ENCODE peak calls at places on chromosomes 6 and 20, in eight cellular contexts. One of them, this sample, is unnamed.
A peak's percentile ranks its signal among the peaks of the same experiment; 100 is the strongest.

GRCh38 chr6:158621694-158622544 is 22.6 kb downstream of the DYNLT1 start:
- DNase-seq in fibroblast of lung: no peak
- DNase-seq in mammary epithelial cell: no peak
- DNase-seq in neural progenitor cell: no peak
- DNase-seq in GM23248: no peak
- DNase-seq in H1: peak; percentile 28
- DNase-seq in astrocyte: no peak
- DNase-seq in HepG2: no peak
- DNase-seq in this sample: no peak

GRCh38 chr6:142395768-142396231 is 94.0 kb downstream of the ADGRG6 start:
- DNase-seq in HepG2: no peak
- DNase-seq in mammary epithelial cell: no peak
- DNase-seq in astrocyte: peak; percentile 71
- DNase-seq in neural progenitor cell: no peak
- DNase-seq in fibroblast of lung: no peak
- DNase-seq in GM23248: no peak
- DNase-seq in H1: no peak
- DNase-seq in this sample: peak; percentile 27

GRCh38 chr20:48523191-48523757 is 304.5 kb downstream of the PREX1 start:
- DNase-seq in fibroblast of lung: peak; percentile 57
- DNase-seq in HepG2: peak; percentile 82
- DNase-seq in astrocyte: peak; percentile 65
- DNase-seq in GM23248: peak; percentile 69
- DNase-seq in neural progenitor cell: peak; percentile 95
- DNase-seq in mammary epithelial cell: peak; percentile 47
- DNase-seq in H1: peak; percentile 53
- DNase-seq in this sample: peak; percentile 74

GRCh38 chr20:16405254-16405653 is 168.0 kb downstream of the KIF16B start:
- DNase-seq in fibroblast of lung: no peak
- DNase-seq in HepG2: no peak
- DNase-seq in H1: no peak
- DNase-seq in neural progenitor cell: no peak
- DNase-seq in astrocyte: no peak
- DNase-seq in GM23248: no peak
- DNase-seq in mammary epithelial cell: no peak
- DNase-seq in this sample: no peak

GRCh38 chr20:19712737-19713260 is 45.3 kb upstream of the RIN2 start:
- DNase-seq in fibroblast of lung: peak; percentile 82
- DNase-seq in H1: no peak
- DNase-seq in neural progenitor cell: no peak
- DNase-seq in astrocyte: no peak
- DNase-seq in mammary epithelial cell: no peak
- DNase-seq in HepG2: no peak
- DNase-seq in GM23248: no peak
- DNase-seq in this sample: no peak

GRCh38 chr20:407097-407952 is 774 bp upstream of the RBCK1 start:
- DNase-seq in GM23248: peak; percentile 88
- DNase-seq in mammary epithelial cell: peak; percentile 77
- DNase-seq in H1: peak; percentile 88
- DNase-seq in fibroblast of lung: peak; percentile 80
- DNase-seq in HepG2: peak; percentile 95
- DNase-seq in neural progenitor cell: peak; percentile 94
- DNase-seq in astrocyte: peak; percentile 51
- DNase-seq in this sample: peak; percentile 86

GRCh38 chr20:62888406-62888805 is 26.8 kb upstream of the TCFL5 start:
- DNase-seq in astrocyte: no peak
- DNase-seq in H1: no peak
- DNase-seq in HepG2: no peak
- DNase-seq in neural progenitor cell: no peak
- DNase-seq in mammary epithelial cell: no peak
- DNase-seq in fibroblast of lung: no peak
- DNase-seq in GM23248: no peak
- DNase-seq in this sample: no peak

GRCh38 chr20:61537721-61538480 is 285.8 kb downstream of the CDH4 start:
- DNase-seq in GM23248: no peak
- DNase-seq in H1: no peak
- DNase-seq in HepG2: no peak
- DNase-seq in astrocyte: no peak
- DNase-seq in mammary epithelial cell: no peak
- DNase-seq in fibroblast of lung: no peak
- DNase-seq in neural progenitor cell: peak; percentile 37
- DNase-seq in this sample: no peak

GRCh38 chr20:39893013-39893685 is 795.9 kb downstream of the MAFB start:
- DNase-seq in astrocyte: peak; percentile 82
- DNase-seq in mammary epithelial cell: peak; percentile 56
- DNase-seq in fibroblast of lung: peak; percentile 82
- DNase-seq in HepG2: no peak
- DNase-seq in GM23248: peak; percentile 79
- DNase-seq in H1: no peak
- DNase-seq in neural progenitor cell: no peak
- DNase-seq in this sample: peak; percentile 27

GRCh38 chr20:17485017-17485416 is 46.2 kb downstream of the BFSP1 start:
- DNase-seq in neural progenitor cell: no peak
- DNase-seq in GM23248: no peak
- DNase-seq in H1: no peak
- DNase-seq in HepG2: no peak
- DNase-seq in astrocyte: no peak
- DNase-seq in mammary epithelial cell: peak; percentile 82
- DNase-seq in fibroblast of lung: no peak
- DNase-seq in this sample: no peak

GRCh38 chr20:63132131-63132714 is 83.7 kb downstream of the YTHDF1 start:
- DNase-seq in HepG2: no peak
- DNase-seq in mammary epithelial cell: no peak
- DNase-seq in fibroblast of lung: no peak
- DNase-seq in neural progenitor cell: no peak
- DNase-seq in astrocyte: no peak
- DNase-seq in GM23248: no peak
- DNase-seq in H1: no peak
- DNase-seq in this sample: no peak

GRCh38 chr20:33733654-33734576 is 2.1 kb downstream of the ZNF341 start:
- DNase-seq in HepG2: peak; percentile 94
- DNase-seq in mammary epithelial cell: peak; percentile 31
- DNase-seq in GM23248: peak; percentile 84
- DNase-seq in astrocyte: peak; percentile 41
- DNase-seq in H1: peak; percentile 49
- DNase-seq in neural progenitor cell: no peak
- DNase-seq in fibroblast of lung: peak; percentile 64
- DNase-seq in this sample: peak; percentile 37

GRCh38 chr20:37571033-37571432 is 43.4 kb upstream of the BLCAP start:
- DNase-seq in GM23248: no peak
- DNase-seq in neural progenitor cell: no peak
- DNase-seq in fibroblast of lung: no peak
- DNase-seq in astrocyte: no peak
- DNase-seq in HepG2: no peak
- DNase-seq in H1: no peak
- DNase-seq in mammary epithelial cell: no peak
- DNase-seq in this sample: no peak

GRCh38 chr6:110874880-110875547 is 429 bp downstream of the AMD1 start:
- DNase-seq in GM23248: peak; percentile 68
- DNase-seq in HepG2: no peak
- DNase-seq in mammary epithelial cell: peak; percentile 51
- DNase-seq in fibroblast of lung: no peak
- DNase-seq in astrocyte: no peak
- DNase-seq in H1: no peak
- DNase-seq in neural progenitor cell: peak; percentile 51
- DNase-seq in this sample: peak; percentile 48

GRCh38 chr6:90890681-90891337 is 303.9 kb upstream of the MAP3K7 start:
- DNase-seq in neural progenitor cell: peak; percentile 51
- DNase-seq in fibroblast of lung: no peak
- DNase-seq in H1: no peak
- DNase-seq in mammary epithelial cell: no peak
- DNase-seq in HepG2: no peak
- DNase-seq in astrocyte: peak; percentile 2
- DNase-seq in GM23248: no peak
- DNase-seq in this sample: peak; percentile 71

GRCh38 chr6:147053311-147053921 is 150.8 kb upstream of the STXBP5 start:
- DNase-seq in fibroblast of lung: no peak
- DNase-seq in GM23248: no peak
- DNase-seq in astrocyte: no peak
- DNase-seq in mammary epithelial cell: peak; percentile 9
- DNase-seq in HepG2: no peak
- DNase-seq in H1: no peak
- DNase-seq in neural progenitor cell: peak; percentile 62
- DNase-seq in this sample: no peak

GRCh38 chr6:34035161-34035560 is 110.7 kb downstream of the GRM4 start:
- DNase-seq in mammary epithelial cell: no peak
- DNase-seq in astrocyte: no peak
- DNase-seq in HepG2: no peak
- DNase-seq in fibroblast of lung: no peak
- DNase-seq in neural progenitor cell: no peak
- DNase-seq in H1: no peak
- DNase-seq in GM23248: no peak
- DNase-seq in this sample: no peak

GRCh38 chr6:34031567-34032383 is 114.1 kb downstream of the GRM4 start:
- DNase-seq in mammary epithelial cell: no peak
- DNase-seq in HepG2: no peak
- DNase-seq in neural progenitor cell: no peak
- DNase-seq in H1: no peak
- DNase-seq in astrocyte: no peak
- DNase-seq in GM23248: no peak
- DNase-seq in fibroblast of lung: no peak
- DNase-seq in this sample: no peak

GRCh38 chr6:34035704-34036356 is 110.1 kb downstream of the GRM4 start:
- DNase-seq in fibroblast of lung: no peak
- DNase-seq in mammary epithelial cell: no peak
- DNase-seq in GM23248: no peak
- DNase-seq in neural progenitor cell: no peak
- DNase-seq in HepG2: no peak
- DNase-seq in astrocyte: no peak
- DNase-seq in H1: no peak
- DNase-seq in this sample: no peak

GRCh38 chr6:34030831-34031566 is 114.9 kb downstream of the GRM4 start:
- DNase-seq in astrocyte: no peak
- DNase-seq in H1: no peak
- DNase-seq in neural progenitor cell: no peak
- DNase-seq in GM23248: no peak
- DNase-seq in fibroblast of lung: no peak
- DNase-seq in HepG2: no peak
- DNase-seq in mammary epithelial cell: no peak
- DNase-seq in this sample: peak; percentile 9

DNA sequence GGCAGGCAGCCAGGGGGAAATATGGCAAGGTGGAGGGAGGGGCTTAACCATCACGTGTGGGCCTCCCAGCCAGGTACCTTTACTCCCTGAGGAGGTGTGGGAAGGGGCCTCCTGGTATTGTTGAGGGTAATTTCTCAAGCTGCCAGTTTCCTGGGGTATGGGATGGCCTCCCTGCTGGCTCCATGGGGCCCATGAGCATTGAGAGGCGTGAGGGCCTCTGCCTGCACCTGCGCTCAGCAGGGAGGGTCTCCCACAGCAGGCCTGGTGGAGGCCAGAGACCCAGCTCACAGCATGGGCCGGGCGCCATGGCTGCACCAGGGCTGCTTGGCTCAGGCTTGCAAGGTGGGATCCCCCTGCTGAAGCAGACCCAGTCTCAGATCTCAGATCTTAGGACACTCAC is 113.0 kb downstream of the GRM4 start:
- DNase-seq in HepG2: no peak
- DNase-seq in H1: no peak
- DNase-seq in neural progenitor cell: no peak
- DNase-seq in fibroblast of lung: no peak
- DNase-seq in astrocyte: no peak
- DNase-seq in mammary epithelial cell: no peak
- DNase-seq in GM23248: no peak
- DNase-seq in this sample: no peak
- TF ChIP-seq EZH2 in HepG2: no peak
- TF ChIP-seq EZH2 in H1: no peak
- TF ChIP-seq EZH2 in neural progenitor cell: no peak
- TF ChIP-seq EZH2 in fibroblast of lung: no peak
- TF ChIP-seq EZH2 in astrocyte: no peak
- TF ChIP-seq EZH2 in mammary epithelial cell: no peak
- TF ChIP-seq EZH2 in GM23248: no peak
- TF ChIP-seq EZH2 in this sample: no peak

DNA sequence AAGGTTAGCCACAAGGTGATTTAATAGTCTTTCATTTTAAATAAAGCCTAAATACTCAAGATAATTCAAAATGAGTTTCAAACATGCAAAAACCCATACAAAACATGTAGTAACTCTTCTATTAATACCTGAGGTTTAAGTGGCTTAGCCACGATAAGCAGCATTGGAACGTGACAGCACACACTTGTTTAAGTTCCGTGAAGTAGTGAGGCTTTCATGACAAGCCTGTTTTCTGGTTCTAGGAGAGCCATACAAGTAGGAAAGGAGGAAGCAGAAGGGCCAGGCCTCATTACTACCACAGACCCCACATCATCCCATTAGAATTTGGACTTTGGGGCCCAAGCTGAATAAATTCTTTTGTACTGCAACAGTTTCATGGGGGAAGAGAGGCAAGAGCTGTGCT is 54.3 kb upstream of the PRND start:
- DNase-seq in mammary epithelial cell: peak; percentile 70
- DNase-seq in neural progenitor cell: no peak
- DNase-seq in GM23248: no peak
- DNase-seq in fibroblast of lung: no peak
- DNase-seq in HepG2: no peak
- DNase-seq in astrocyte: peak; percentile 25
- DNase-seq in H1: no peak
- DNase-seq in this sample: no peak
- H3K4me1 ChIP-seq in mammary epithelial cell: peaks cover 32% of the 10 kb centered on the region
- H3K4me1 ChIP-seq in neural progenitor cell: peaks cover 7% of the 10 kb centered on the region
- H3K4me1 ChIP-seq in GM23248: peaks cover 30% of the 10 kb centered on the region
- H3K4me1 ChIP-seq in fibroblast of lung: no peaks in the 10 kb centered on the region
- H3K4me1 ChIP-seq in HepG2: peaks cover 12% of the 10 kb centered on the region
- H3K4me1 ChIP-seq in astrocyte: peaks cover 9% of the 10 kb centered on the region
- H3K4me1 ChIP-seq in H1: no peaks in the 10 kb centered on the region
- H3K4me1 ChIP-seq in this sample: peaks cover 12% of the 10 kb centered on the region

GRCh38 chr6:41416165-41416837 is 80.9 kb downstream of the NCR2 start:
- DNase-seq in GM23248: no peak
- DNase-seq in astrocyte: no peak
- DNase-seq in neural progenitor cell: no peak
- DNase-seq in fibroblast of lung: no peak
- DNase-seq in mammary epithelial cell: no peak
- DNase-seq in H1: no peak
- DNase-seq in HepG2: no peak
- DNase-seq in this sample: no peak
- TF ChIP-seq EZH2 in GM23248: no peak
- TF ChIP-seq EZH2 in astrocyte: no peak
- TF ChIP-seq EZH2 in neural progenitor cell: peak; percentile 31
- TF ChIP-seq EZH2 in fibroblast of lung: no peak
- TF ChIP-seq EZH2 in mammary epithelial cell: no peak
- TF ChIP-seq EZH2 in H1: peak; percentile 48
- TF ChIP-seq EZH2 in HepG2: no peak
- TF ChIP-seq EZH2 in this sample: no peak

DNA sequence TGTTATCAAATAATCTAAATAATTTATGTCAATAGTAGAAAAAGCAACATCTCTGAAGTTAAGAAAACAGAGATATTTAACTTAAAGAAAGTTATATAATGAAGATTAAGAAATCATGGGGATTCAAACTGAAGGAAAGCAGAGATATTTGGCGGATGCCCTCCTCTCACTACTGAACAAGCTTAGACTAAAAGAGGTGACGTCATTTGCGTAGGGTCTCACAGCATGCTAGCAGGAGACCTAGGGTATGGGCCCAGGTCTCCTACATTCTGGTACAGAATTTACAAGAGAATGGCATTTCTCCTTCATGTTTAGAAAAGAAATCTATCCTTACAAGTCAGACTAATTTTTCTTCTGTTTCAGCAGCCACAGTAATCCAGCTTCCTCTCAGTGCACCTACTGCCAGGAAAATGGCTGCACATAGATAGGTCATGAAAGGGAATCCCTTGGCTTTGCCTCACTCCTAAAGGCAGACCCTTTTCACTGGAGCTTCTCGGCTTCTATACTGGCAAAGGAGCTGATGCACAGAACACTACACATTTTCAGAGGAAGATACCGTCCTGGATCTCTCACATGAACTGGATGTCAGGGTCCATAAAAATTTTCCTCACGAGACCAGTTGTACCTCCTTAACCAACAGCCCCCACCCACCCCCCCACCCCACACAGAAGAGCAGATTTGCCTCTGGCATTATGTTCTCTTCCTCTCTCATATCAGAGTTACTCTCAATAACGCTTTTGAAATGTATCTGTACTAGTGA is 41.8 kb upstream of the DST start:
- DNase-seq in fibroblast of lung: no peak
- DNase-seq in H1: no peak
- DNase-seq in HepG2: peak; percentile 29
- DNase-seq in astrocyte: no peak
- DNase-seq in GM23248: no peak
- DNase-seq in mammary epithelial cell: no peak
- DNase-seq in neural progenitor cell: no peak
- DNase-seq in this sample: no peak
- H3K4me1 ChIP-seq in fibroblast of lung: peaks cover 11% of the 10 kb centered on the region
- H3K4me1 ChIP-seq in H1: no peaks in the 10 kb centered on the region
- H3K4me1 ChIP-seq in HepG2: peaks cover 76% of the 10 kb centered on the region
- H3K4me1 ChIP-seq in astrocyte: peaks cover 12% of the 10 kb centered on the region
- H3K4me1 ChIP-seq in GM23248: peaks cover 63% of the 10 kb centered on the region
- H3K4me1 ChIP-seq in mammary epithelial cell: peaks cover 15% of the 10 kb centered on the region
- H3K4me1 ChIP-seq in neural progenitor cell: peaks cover 6% of the 10 kb centered on the region
- H3K4me1 ChIP-seq in this sample: peaks cover 1% of the 10 kb centered on the region

This sample was measured in A673.